ENCODE peak calls at places on chromosomes 3 and 15, in four cellular contexts. S, T, U and Y are unnamed samples. For H3K79me2, the result is how much of the 10 kb centered on the place peaks cover.

GRCh38 chr3:73228425-73228824 is 167.0 kb downstream of the EBLN2 start:
- DNase-seq in U (no peak), S (no peak), T (no peak), Y (no peak)

GRCh38 chr3:25153561-25153960 is 274.5 kb upstream of the RARB start:
- DNase-seq in U (no peak), T (no peak), S (no peak), Y (no peak)

GRCh38 chr15:38208779-38209178 is 43.9 kb upstream of the SPRED1 start:
- DNase-seq in U (no peak), S (no peak), T (no peak), Y (no peak)

GRCh38 chr3:71815676-71816075 is 30.7 kb upstream of the PROK2 start:
- DNase-seq in U (no peak), T (no peak), S (no peak), Y (no peak)

GRCh38 chr3:70000028-70000410 is 486 bp downstream of the SAMMSON start:
- DNase-seq in S (no peak), U (no peak), T (no peak), Y (no peak)

GRCh38 chr15:101187820-101188516 is 63.9 kb downstream of the CHSY1 start:
- DNase-seq in T (peak), S (no peak), U (no peak), Y (no peak)

GRCh38 chr3:40097507-40098117 is 211.9 kb upstream of the EIF1B start:
- DNase-seq in T (no peak), S (no peak), U (no peak), Y (no peak)

GRCh38 chr3:117165611-117166051 is 456.1 kb downstream of the TUSC7 start:
- DNase-seq in S (no peak), U (no peak), T (peak), Y (no peak)

GRCh38 chr3:114721209-114721608 is 425.9 kb downstream of the ZBTB20 start:
- DNase-seq in T (no peak), S (no peak), U (no peak), Y (no peak)

GRCh38 chr15:76012021-76012551 is at the start of gene NRG4:
- DNase-seq in T (no peak), U (peak), S (no peak), Y (peak)

GRCh38 chr3:28915711-28916481 is 365.0 kb upstream of the RBMS3 start:
- DNase-seq in T (peak), S (no peak), U (peak), Y (no peak)

GRCh38 chr3:82080792-82081191 is 319.3 kb upstream of the GBE1 start:
- DNase-seq in U (no peak), T (peak), S (no peak), Y (no peak)

GRCh38 chr15:42059661-42060476 is 34.5 kb downstream of the PLA2G4D start:
- DNase-seq in T (peak), U (no peak), S (peak), Y (peak)

GRCh38 chr15:89412906-89413411 is 78.3 kb upstream of the POLG start:
- DNase-seq in U (no peak), S (no peak), T (no peak), Y (no peak)

GRCh38 chr3:17755836-17756235 is 13.4 kb upstream of the TBC1D5 start:
- DNase-seq in T (no peak), S (no peak), U (no peak), Y (no peak)

GRCh38 chr3:111581403-111582113 is 13.6 kb downstream of the ZBED2 start:
- DNase-seq in T (no peak), S (no peak), U (no peak), Y (peak)

GRCh38 chr3:138031536-138031935 is 21.6 kb downstream of the CLDN18 start:
- DNase-seq in S (no peak), U (no peak), T (no peak), Y (no peak)

GRCh38 chr3:177410734-177411133 is 213.5 kb upstream of the TBL1XR1 start:
- DNase-seq in T (no peak), U (no peak), S (no peak), Y (no peak)

GRCh38 chr15:81516012-81516411 is 142.0 kb upstream of the TMC3 start:
- DNase-seq in T (no peak), S (no peak), U (no peak), Y (no peak)

GRCh38 chr3:16665282-16665741 is 60.1 kb upstream of the DAZL start:
- DNase-seq in T (peak), S (no peak), U (peak), Y (peak)

GRCh38 chr3:194296448-194296831 is 54.7 kb downstream of the CPN2 start:
- DNase-seq in S (peak), T (peak), U (peak), Y (peak)

GRCh38 chr3:37149246-37149645 is 25.1 kb downstream of the LRRFIP2 start:
- DNase-seq in T (no peak), S (no peak), U (no peak), Y (no peak)

GRCh38 chr3:37148208-37148607 is 26.2 kb downstream of the LRRFIP2 start:
- DNase-seq in T (no peak), U (no peak), S (no peak), Y (no peak)

GRCh38 chr3:37154668-37155319 is 19.6 kb downstream of the LRRFIP2 start:
- DNase-seq in U (no peak), S (no peak), T (no peak), Y (no peak)

GRCh38 chr3:37147676-37148075 is 26.7 kb downstream of the LRRFIP2 start:
- DNase-seq in U (no peak), T (no peak), S (no peak), Y (no peak)

DNA sequence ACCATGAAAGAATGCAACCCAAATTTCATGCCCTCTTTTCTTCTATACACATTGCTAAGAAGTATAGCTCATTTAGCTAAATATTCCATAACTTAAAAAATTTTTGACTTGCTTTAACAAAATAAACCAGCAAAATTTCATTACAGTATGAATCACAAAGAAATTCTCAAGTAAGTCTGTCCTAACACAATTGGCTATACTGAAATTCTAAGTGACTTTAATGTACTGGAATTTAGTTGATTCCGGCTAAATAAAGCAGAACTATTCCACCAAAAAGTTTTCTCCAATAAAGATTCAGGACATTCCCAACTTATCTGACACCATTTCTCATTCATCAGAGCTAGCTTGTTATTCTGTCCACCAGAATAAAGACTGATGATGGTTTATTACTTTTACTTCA is 23.8 kb downstream of the LRRFIP2 start:
- DNase-seq in S (no peak), U (no peak), T (no peak), Y (no peak)
- H3K79me2 ChIP-seq in S (under half), U (under half), T (under half), Y (under half)

GRCh38 chr15:56733131-56734012 is at the start of gene ZNF280D:
- DNase-seq in T (peak), S (peak), U (peak), Y (peak)

GRCh38 chr15:56732135-56732880 is 1.0 kb downstream of the ZNF280D start:
- DNase-seq in S (peak), T (peak), U (no peak), Y (no peak)

GRCh38 chr15:56731571-56731970 is 1.7 kb downstream of the ZNF280D start:
- DNase-seq in U (no peak), S (no peak), T (no peak), Y (no peak)

GRCh38 chr15:56734013-56734625 is 810 bp upstream of the ZNF280D start:
- DNase-seq in U (no peak), T (peak), S (no peak), Y (peak)

DNA sequence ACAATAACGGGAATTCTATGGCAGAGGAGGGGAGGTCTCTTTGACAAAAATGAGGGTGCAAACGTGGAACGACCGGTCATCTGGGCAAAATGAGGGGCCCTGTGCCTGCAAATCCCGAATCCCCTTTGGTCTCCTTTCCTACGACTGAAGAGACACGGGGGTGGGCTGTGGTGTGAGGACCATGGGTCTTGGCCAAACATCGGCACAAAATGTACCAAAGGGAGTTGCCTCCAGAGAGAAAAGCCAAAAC is 503 bp downstream of the ZNF280D start:
- DNase-seq in U (peak), S (peak), T (no peak), Y (no peak)
- H3K79me2 ChIP-seq in U (under half), S (under half), T (under half), Y (under half)

DNA sequence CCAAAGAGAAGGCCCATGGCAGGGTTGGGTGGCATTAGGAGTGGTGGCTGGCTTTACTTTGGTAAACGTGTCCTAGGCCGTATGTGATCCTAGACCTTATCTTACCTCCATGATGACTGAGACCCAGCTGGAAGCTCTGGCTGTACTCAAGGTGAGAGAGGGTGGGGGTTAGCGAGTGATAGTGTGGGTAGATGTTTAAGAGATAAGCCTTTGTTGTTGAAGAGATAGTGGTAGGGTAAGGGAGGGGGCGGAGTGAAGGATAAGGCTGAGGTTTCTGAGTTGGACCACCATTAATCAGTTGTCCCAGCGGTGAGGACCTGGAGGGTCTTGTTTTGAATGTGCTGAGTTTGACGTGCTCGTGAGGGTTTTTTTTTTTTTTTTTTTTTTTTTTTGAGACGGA is 61.5 kb upstream of the ULK4 start:
- DNase-seq in T (peak), S (no peak), U (no peak), Y (no peak)
- H3K79me2 ChIP-seq in T (under half), S (half or more), U (half or more), Y (under half)

GRCh38 chr3:52456800-52457183 is 1.4 kb downstream of the NISCH start:
- DNase-seq in S (no peak), U (no peak), T (no peak), Y (no peak)
- H3K79me2 ChIP-seq in S (under half), U (under half), T (under half), Y (under half)